ENCODE peak calls at places on chromosome X, in five cellular contexts. U is colonic mucosa, Y is astrocyte, X is fibroblast of mammary gland, B is heart right ventricle. S is an unnamed sample.

GRCh38 chrX:130110379-130111219 is at the start of gene ELF4:
- DNase-seq in U (peak), Y (no peak), X (peak), B (no peak), S (peak)

GRCh38 chrX:130079824-130080406 is 30.4 kb downstream of the ELF4 start:
- DNase-seq in U (peak), Y (peak), X (peak), B (peak), S (peak)

GRCh38 chrX:13828392-13828791 is 11.5 kb upstream of the GPM6B start:
- DNase-seq in U (no peak), Y (no peak), X (peak), B (no peak), S (peak)

GRCh38 chrX:150495496-150495895 is 72.9 kb upstream of the MTM1 start:
- DNase-seq in U (no peak), Y (no peak), X (no peak), B (no peak), S (no peak)

GRCh38 chrX:14362731-14363130 is 166.6 kb upstream of the GLRA2 start:
- DNase-seq in U (no peak), Y (peak), X (peak), B (no peak), S (peak)

GRCh38 chrX:36534900-36535299 is 473.3 kb upstream of the FAM47C start:
- DNase-seq in U (no peak), Y (no peak), X (no peak), B (no peak), S (no peak)

GRCh38 chrX:129875669-129876068 is 30.3 kb upstream of the UTP14A start:
- DNase-seq in U (no peak), Y (peak), X (peak), B (no peak), S (peak)

GRCh38 chrX:40720811-40721210 is 14.5 kb downstream of the MED14 start:
- DNase-seq in U (no peak), Y (no peak), X (no peak), B (no peak), S (no peak)

GRCh38 chrX:111854778-111855490 is 21.0 kb upstream of the TRPC5OS start:
- DNase-seq in U (no peak), Y (no peak), X (peak), B (no peak), S (no peak)

GRCh38 chrX:47502591-47503222 is 19.7 kb upstream of the ZNF41 start:
- DNase-seq in U (no peak), Y (peak), X (peak), B (no peak), S (peak)

GRCh38 chrX:33198561-33199279 is 12.6 kb downstream of the DMD start:
- DNase-seq in U (no peak), Y (no peak), X (no peak), B (no peak), S (no peak)

GRCh38 chrX:46910415-46910814 is 1.8 kb upstream of the JADE3 start:
- DNase-seq in U (no peak), Y (no peak), X (no peak), B (no peak), S (no peak)

GRCh38 chrX:19372170-19373033 is 28.7 kb downstream of the PDHA1 start:
- DNase-seq in U (peak), Y (peak), X (peak), B (peak), S (peak)

GRCh38 chrX:136586386-136586785 is 54.4 kb downstream of the VGLL1 start:
- DNase-seq in U (no peak), Y (peak), X (peak), B (no peak), S (peak)

GRCh38 chrX:17812763-17813162 is 48.3 kb downstream of the RAI2 start:
- DNase-seq in U (no peak), Y (no peak), X (peak), B (no peak), S (peak)

GRCh38 chrX:29852767-29853166 is 362.6 kb upstream of the MAGEB2 start:
- DNase-seq in U (no peak), Y (peak), X (peak), B (no peak), S (peak)

GRCh38 chrX:14922437-14922836 is 49.2 kb downstream of the MOSPD2 start:
- DNase-seq in U (no peak), Y (peak), X (peak), B (no peak), S (peak)

GRCh38 chrX:80174925-80175574 is 160.5 kb downstream of the TBX22 start:
- DNase-seq in U (no peak), Y (no peak), X (peak), B (peak), S (no peak)

GRCh38 chrX:69503835-69504625 is at the start of gene NALF2:
- DNase-seq in U (peak), Y (peak), X (peak), B (peak), S (peak)

GRCh38 chrX:19740744-19741143 is 146.7 kb downstream of the SH3KBP1 start:
- DNase-seq in U (no peak), Y (no peak), X (no peak), B (no peak), S (no peak)

GRCh38 chrX:10769696-10770619 is 149.6 kb upstream of the MID1 start:
- DNase-seq in U (no peak), Y (peak), X (peak), B (no peak), S (peak)

GRCh38 chrX:85112270-85112669 is 108.6 kb downstream of the APOOL start:
- DNase-seq in U (peak), Y (no peak), X (no peak), B (no peak), S (no peak)

GRCh38 chrX:40318796-40319195 is 221.0 kb upstream of the BCOR start:
- DNase-seq in U (no peak), Y (no peak), X (no peak), B (no peak), S (no peak)

GRCh38 chrX:15206306-15206705 is 63.6 kb downstream of the ASB9 start:
- DNase-seq in U (no peak), Y (no peak), X (no peak), B (no peak), S (no peak)

GRCh38 chrX:130702867-130703707 is 199.9 kb downstream of the ENOX2 start:
- DNase-seq in U (no peak), Y (no peak), X (peak), B (no peak), S (no peak)

GRCh38 chrX:42678133-42678532 is 99.8 kb downstream of the PPP1R2C start:
- DNase-seq in U (no peak), Y (no peak), X (peak), B (no peak), S (peak)

GRCh38 chrX:100999451-100999850 is 29.9 kb downstream of the ARL13A start:
- DNase-seq in U (no peak), Y (no peak), X (no peak), B (no peak), S (no peak)

GRCh38 chrX:68930576-68931317 is 101.9 kb downstream of the EFNB1 start:
- DNase-seq in U (no peak), Y (peak), X (no peak), B (no peak), S (no peak)

GRCh38 chrX:13923845-13924244 is 105.8 kb downstream of the GEMIN8 start:
- DNase-seq in U (no peak), Y (no peak), X (no peak), B (no peak), S (no peak)

GRCh38 chrX:101219840-101220191 is 230 bp downstream of the DRP2 start:
- DNase-seq in U (no peak), Y (peak), X (no peak), B (no peak), S (peak)

GRCh38 chrX:134313418-134313817 is 76.4 kb downstream of the CCDC160 start:
- DNase-seq in U (no peak), Y (no peak), X (no peak), B (no peak), S (no peak)

GRCh38 chrX:38664285-38664684 is 102.9 kb downstream of the TSPAN7 start:
- DNase-seq in U (peak), Y (peak), X (peak), B (peak), S (peak)
- TF ChIP-seq CTCF in U (peak), Y (peak), X (peak), B (peak), S (peak)

DNA sequence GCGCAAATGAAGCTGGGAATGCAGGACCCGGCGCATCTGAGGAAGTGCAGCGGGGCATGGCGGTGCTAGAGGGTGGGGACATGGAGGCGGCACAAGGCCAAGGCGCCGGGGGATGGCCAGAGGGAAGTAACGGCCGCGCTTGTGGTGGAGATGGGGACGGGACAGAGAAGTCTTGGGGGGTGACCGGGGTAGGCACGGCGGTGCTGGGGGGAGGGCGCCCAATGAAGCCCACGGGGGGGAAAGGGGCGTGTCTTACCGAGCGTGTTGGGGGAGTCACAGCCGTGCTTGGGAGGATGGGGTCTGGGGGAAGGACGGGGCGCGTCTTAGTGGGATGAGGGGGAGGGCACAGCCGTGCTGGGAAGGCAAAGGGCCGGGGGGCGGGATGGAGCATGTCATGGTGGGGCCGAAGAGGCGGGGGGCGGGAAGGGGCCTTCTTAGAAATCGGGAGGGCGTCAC is 984 bp downstream of the ARSD start:
- DNase-seq in U (peak), Y (peak), X (no peak), B (peak), S (no peak)
- H3K4me3 ChIP-seq in U (peak), Y (peak), X (peak), B (peak), S (peak)

GRCh38 chrX:108132034-108132433 is 40.5 kb downstream of the ATG4A start:
- DNase-seq in U (no peak), Y (no peak), X (no peak), B (no peak), S (no peak)

GRCh38 chrX:108131471-108131870 is 39.9 kb downstream of the ATG4A start:
- DNase-seq in U (no peak), Y (peak), X (no peak), B (peak), S (no peak)

GRCh38 chrX:108130889-108131288 is 39.3 kb downstream of the ATG4A start:
- DNase-seq in U (no peak), Y (no peak), X (no peak), B (no peak), S (no peak)

GRCh38 chrX:108138814-108139213 is 47.2 kb downstream of the ATG4A start:
- DNase-seq in U (no peak), Y (no peak), X (no peak), B (no peak), S (no peak)

DNA sequence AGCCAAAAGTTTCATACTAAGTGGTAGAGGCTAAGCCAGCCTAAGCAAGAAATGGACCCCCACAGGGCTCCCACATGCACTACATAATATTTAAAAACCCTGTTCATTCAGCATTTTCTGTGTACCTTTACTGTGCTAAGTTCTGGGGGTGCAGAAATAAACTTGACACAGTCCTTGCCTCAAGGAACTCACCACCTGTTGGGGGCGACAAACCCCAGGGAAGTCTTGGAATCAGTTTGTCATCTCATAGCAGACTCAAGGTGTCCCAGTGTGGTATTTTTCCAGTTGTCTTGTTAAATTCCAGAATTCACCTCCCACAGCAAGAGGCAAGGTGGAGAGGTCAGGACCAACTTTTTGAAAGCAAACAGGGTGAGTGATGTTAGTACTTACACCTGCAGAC is 43.1 kb downstream of the ATG4A start:
- DNase-seq in U (no peak), Y (no peak), X (no peak), B (no peak), S (no peak)
- TF ChIP-seq CTCF in U (no peak), Y (no peak), X (peak), B (no peak), S (peak)

GRCh38 chrX:139692908-139693307 is 15.1 kb downstream of the MCF2 start:
- DNase-seq in U (no peak), Y (no peak), X (no peak), B (no peak), S (no peak)

GRCh38 chrX:139691843-139692505 is 16.0 kb downstream of the MCF2 start:
- DNase-seq in U (no peak), Y (no peak), X (no peak), B (no peak), S (no peak)

GRCh38 chrX:139691493-139691842 is 16.5 kb downstream of the MCF2 start:
- DNase-seq in U (no peak), Y (no peak), X (peak), B (no peak), S (peak)

DNA sequence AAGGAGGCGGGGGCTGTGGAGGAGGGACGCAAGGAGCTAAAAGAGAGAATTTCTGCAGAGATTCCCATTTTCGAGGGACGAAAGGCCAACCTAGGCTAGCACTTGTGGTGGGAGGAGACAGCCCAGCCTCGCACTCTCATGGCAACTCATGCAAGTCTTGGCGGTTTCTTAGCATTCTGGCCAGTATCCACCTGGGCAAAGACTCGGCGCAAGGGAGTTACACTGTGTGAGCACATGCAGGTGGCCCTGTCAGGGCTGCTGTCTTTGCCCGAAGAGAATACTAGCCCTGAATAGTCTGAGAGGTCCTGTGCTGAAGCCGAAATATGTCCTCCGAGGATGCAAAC is 15.5 kb downstream of the MCF2 start:
- DNase-seq in U (no peak), Y (no peak), X (peak), B (no peak), S (no peak)
- H3K4me3 ChIP-seq in U (no peak), Y (no peak), X (no peak), B (peak), S (peak)

GRCh38 chrX:103212749-103213457 is 2.0 kb upstream of the BEX4 start:
- DNase-seq in U (peak), Y (no peak), X (no peak), B (no peak), S (no peak)

GRCh38 chrX:103210056-103210455 is 4.9 kb upstream of the BEX4 start:
- DNase-seq in U (no peak), Y (no peak), X (no peak), B (no peak), S (no peak)

GRCh38 chrX:103215037-103215767 is at the start of gene BEX4:
- DNase-seq in U (peak), Y (peak), X (peak), B (peak), S (peak)

GRCh38 chrX:103215768-103216085 is 819 bp downstream of the BEX4 start:
- DNase-seq in U (no peak), Y (no peak), X (no peak), B (no peak), S (no peak)

DNA sequence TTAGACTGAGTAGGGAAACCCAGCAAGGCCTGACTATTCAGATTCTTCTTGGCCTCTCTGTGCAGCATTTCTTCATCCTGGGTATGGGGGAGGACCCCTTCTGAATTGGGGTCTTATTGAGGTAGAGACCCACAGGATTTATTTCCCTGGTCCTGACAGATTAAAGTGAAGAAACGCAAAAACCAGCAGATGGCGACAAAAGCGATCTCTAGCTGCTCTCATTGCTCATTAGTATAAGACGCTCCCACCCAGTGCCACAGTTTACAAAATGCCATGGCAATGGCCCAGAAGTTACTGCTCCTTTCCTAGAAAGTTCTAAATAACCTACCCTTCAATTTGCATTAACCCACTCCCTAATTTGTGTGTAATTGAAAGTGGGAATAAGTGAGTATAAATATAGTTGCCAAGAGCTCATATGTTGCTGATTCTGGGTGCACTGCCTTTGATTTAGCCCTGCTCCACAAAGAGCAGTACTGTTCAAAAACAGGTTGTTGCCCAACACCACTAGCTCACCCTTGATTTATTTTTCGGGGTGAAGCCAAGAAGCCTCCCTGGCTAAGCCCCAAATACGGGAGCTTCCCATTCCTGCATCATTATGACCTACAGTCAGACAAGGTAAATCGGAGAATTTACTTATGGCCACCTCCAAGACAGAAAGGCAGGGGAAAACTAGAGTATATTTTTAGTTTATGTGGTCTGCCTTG is 3.7 kb upstream of the BEX4 start:
- DNase-seq in U (peak), Y (peak), X (peak), B (peak), S (peak)
- TF ChIP-seq CTCF in U (peak), Y (peak), X (peak), B (peak), S (peak)

GRCh38 chrX:56468441-56468840 is 95.0 kb upstream of the UBQLN2 start:
- DNase-seq in U (no peak), Y (no peak), X (no peak), B (no peak), S (no peak)
- H3K4me3 ChIP-seq in U (no peak), Y (no peak), X (no peak), B (no peak), S (no peak)

DNA sequence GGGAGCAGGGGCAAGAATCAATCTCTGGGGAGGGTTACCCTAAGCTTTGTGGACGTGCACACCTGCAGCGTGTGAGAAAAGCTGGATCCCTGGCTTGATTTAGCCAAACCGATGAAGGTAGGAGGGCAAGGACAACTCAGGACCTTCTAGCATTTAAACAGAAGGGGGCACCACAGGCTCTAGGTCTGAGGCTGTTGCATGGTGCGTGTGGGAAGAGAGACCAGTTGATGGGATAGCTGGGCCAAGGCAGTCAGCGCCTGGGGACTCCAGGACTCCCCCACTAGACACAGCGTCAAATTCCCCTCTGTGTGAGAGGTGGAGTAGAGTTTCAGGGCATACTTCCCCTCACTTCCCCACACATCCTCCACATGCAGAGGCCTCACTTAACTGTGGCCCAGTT is 4.3 kb downstream of the GABRQ start:
- DNase-seq in U (no peak), Y (no peak), X (peak), B (no peak), S (peak)
- TF ChIP-seq CTCF in U (no peak), Y (no peak), X (peak), B (peak), S (peak)

DNA sequence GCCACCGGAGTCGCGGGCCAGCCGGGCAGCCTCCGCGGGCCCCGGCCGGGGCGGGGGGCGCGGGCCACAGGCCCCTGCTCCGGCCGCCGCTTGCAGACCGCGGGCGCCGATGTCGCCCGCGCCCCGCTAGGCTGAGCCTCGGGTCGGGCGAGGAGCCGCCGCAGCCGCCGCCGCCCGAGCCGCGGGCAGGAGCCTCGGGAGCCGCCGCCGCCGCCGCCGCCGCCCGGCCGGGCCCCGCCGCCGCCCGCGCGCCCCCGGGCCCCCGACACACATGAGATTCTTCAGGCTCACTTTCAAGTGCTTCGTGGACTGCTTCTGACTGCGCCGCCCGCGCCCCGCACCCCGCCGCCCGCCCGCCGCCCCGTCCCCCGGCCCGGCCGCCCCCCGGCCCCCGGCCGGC is 345 bp downstream of the SLC6A8 start:
- DNase-seq in U (no peak), Y (no peak), X (no peak), B (no peak), S (no peak)
- H3K4me3 ChIP-seq in U (no peak), Y (no peak), X (no peak), B (no peak), S (peak)

S was measured in choroid plexus epithelial cell.